ENCODE peak calls at places on chromosomes 3 and 15, in seven cellular contexts. C, V, G, U, Q, E and N are unnamed samples.

GRCh38 chr3:195100903-195101591 is 169.9 kb downstream of the XXYLT1 start:
- DNase-seq in G (peak; percentile 66), Q (no peak), U (no peak), C (no peak), E (no peak), V (no peak), N (no peak)

GRCh38 chr3:51538115-51538458 is 432 bp upstream of the RAD54L2 start:
- DNase-seq in C (no peak), Q (peak; percentile 18), G (no peak), V (peak; percentile 17), E (no peak), U (peak; percentile 45), N (no peak)

GRCh38 chr3:123679712-123680386 is 95.0 kb upstream of the HACD2 start:
- DNase-seq in E (no peak), Q (no peak), V (no peak), C (peak; percentile 86), U (no peak), G (no peak), N (no peak)

GRCh38 chr15:89813381-89814111 is 1.1 kb downstream of the ANPEP start:
- DNase-seq in E (no peak), Q (no peak), V (no peak), U (no peak), G (no peak), C (no peak), N (no peak)

GRCh38 chr3:50122661-50123391 is 32.3 kb upstream of the SEMA3F start:
- DNase-seq in C (peak; percentile 63), U (peak; percentile 7), G (no peak), Q (no peak), E (no peak), V (no peak), N (no peak)

GRCh38 chr3:124510290-124510689 is 220.0 kb upstream of the UMPS start:
- DNase-seq in C (no peak), V (no peak), U (no peak), E (no peak), G (no peak), Q (peak; percentile 80), N (no peak)

GRCh38 chr15:98147415-98147814 is 186.9 kb downstream of the ARRDC4 start:
- DNase-seq in E (no peak), G (no peak), U (no peak), Q (no peak), C (no peak), V (no peak), N (no peak)

GRCh38 chr15:83062768-83063180 is 4.3 kb downstream of the BTBD1 start:
- DNase-seq in V (no peak), C (no peak), U (no peak), G (no peak), E (no peak), Q (no peak), N (no peak)

GRCh38 chr3:157274644-157275137 is 114.7 kb upstream of the CCNL1 start:
- DNase-seq in C (no peak), G (no peak), Q (no peak), U (no peak), V (no peak), E (no peak), N (no peak)

GRCh38 chr3:146222204-146223046 is 28.5 kb downstream of the PLSCR4 start:
- DNase-seq in V (peak; percentile 27), G (no peak), Q (peak; percentile 48), C (no peak), U (no peak), E (no peak), N (no peak)

GRCh38 chr3:47015151-47015550 is 35.7 kb downstream of the NBEAL2 start:
- DNase-seq in E (no peak), V (no peak), Q (no peak), U (no peak), C (no peak), G (no peak), N (no peak)

GRCh38 chr3:188021041-188021440 is 132.9 kb upstream of the LPP start:
- DNase-seq in V (no peak), U (no peak), Q (peak; percentile 53), G (no peak), C (no peak), E (no peak), N (no peak)

GRCh38 chr15:85837011-85837433 is 42.3 kb upstream of the KLHL25 start:
- DNase-seq in C (no peak), G (no peak), V (peak; percentile 80), E (no peak), U (no peak), Q (no peak), N (no peak)

GRCh38 chr3:178538065-178538464 is 1.8 kb downstream of the KCNMB2 start:
- DNase-seq in G (no peak), E (no peak), Q (no peak), V (no peak), U (no peak), C (no peak), N (no peak)

GRCh38 chr3:178537123-178537754 is 1.0 kb downstream of the KCNMB2 start:
- DNase-seq in U (no peak), G (no peak), E (no peak), V (no peak), Q (no peak), C (no peak), N (no peak)

GRCh38 chr3:178536271-178537079 is at the start of gene KCNMB2:
- DNase-seq in U (no peak), C (no peak), E (no peak), G (peak; percentile 8), V (no peak), Q (peak; percentile 17), N (no peak)

GRCh38 chr3:178545337-178545736 is 9.1 kb downstream of the KCNMB2 start:
- DNase-seq in Q (no peak), E (no peak), U (no peak), V (no peak), G (no peak), C (no peak), N (no peak)

DNA sequence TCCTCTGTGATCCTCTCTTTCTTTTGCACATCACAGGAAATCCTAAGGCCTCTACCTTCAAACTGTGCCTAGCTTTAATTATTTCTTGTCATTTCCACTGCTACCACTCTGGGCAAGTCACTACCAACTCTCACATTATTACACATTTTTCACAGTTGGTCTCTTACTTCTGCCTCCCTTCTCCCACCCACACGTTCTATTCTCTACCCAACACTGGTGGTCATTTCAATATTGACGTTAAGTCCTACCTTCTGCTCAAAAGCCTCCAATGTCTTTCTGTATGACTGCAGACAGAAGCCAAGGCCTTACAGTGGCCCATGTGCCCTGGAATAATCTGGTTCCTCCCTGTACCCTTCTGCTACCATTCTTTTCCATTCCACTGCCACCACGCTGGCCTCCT is 3.9 kb downstream of the KCNMB2 start:
- DNase-seq in E (no peak), G (no peak), C (no peak), U (no peak), V (no peak), Q (no peak), N (no peak)
- H3K9me3 ChIP-seq in E (no peaks in the 10 kb centered on the region), G (no peaks in the 10 kb centered on the region), C (no peaks in the 10 kb centered on the region), U (no peaks in the 10 kb centered on the region), V (no peaks in the 10 kb centered on the region), Q (no peaks in the 10 kb centered on the region), N (no peaks in the 10 kb centered on the region)

DNA sequence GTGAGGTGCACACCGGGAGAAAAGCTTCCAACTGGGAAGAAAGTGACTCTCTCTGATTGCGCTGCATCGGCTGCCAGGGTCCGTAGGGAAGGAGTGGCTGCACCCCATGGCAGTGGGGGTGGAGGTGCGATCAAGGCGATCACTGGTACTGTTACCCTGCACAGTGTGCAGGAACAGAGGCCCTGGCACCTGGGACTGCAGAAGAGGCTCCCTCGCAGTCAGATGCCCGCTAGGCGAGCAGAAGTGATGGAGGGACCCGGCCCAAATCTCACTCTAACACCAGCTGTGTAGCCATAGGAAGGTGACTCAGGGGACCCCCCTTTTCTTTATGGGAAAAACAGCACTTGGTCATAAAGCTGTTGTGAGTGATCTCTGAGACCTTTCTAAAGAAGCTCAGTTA is 196.8 kb downstream of the GABRG3 start:
- DNase-seq in U (no peak), G (no peak), Q (no peak), E (no peak), V (no peak), C (no peak), N (no peak)
- H3K9me3 ChIP-seq in U (peaks cover 2% of the 10 kb centered on the region), G (no peaks in the 10 kb centered on the region), Q (no peaks in the 10 kb centered on the region), E (no peaks in the 10 kb centered on the region), V (no peaks in the 10 kb centered on the region), C (no peaks in the 10 kb centered on the region), N (no peaks in the 10 kb centered on the region)

DNA sequence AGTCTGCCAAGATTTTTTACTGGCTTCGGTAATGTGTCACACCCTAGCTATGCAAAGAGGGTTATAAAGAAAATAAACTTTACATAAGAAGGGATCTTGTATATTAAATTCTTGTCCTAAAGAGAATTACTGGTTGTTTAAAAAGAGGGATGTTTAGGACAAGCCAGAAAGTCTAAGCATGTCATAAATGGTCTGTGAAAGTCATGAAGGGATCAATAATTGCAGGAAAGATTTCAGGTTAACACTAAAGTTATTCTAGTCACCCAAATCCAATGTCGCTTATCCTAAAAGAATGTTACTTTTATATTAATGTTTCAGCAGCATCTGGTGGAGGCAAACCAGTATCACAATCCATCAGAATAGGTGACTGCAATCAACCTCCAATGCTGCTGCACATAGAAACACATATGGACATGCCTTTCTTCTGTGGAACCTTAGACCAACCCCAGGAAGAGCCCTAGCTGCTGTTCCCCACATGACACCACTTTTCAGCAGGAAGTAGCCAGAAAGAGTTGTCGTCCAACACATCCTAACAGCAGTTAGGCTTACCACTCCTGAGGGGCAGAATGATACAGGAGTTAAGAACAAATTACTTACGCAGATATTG is 62.8 kb upstream of the GK5 start:
- DNase-seq in U (no peak), C (no peak), V (no peak), G (no peak), E (no peak), Q (no peak), N (no peak)
- H3K9me3 ChIP-seq in U (peaks cover 15% of the 10 kb centered on the region), C (no peaks in the 10 kb centered on the region), V (peaks cover 27% of the 10 kb centered on the region), G (peaks cover 18% of the 10 kb centered on the region), E (no peaks in the 10 kb centered on the region), Q (no peaks in the 10 kb centered on the region), N (no peaks in the 10 kb centered on the region)

GRCh38 chr3:152139651-152140050 is 129.1 kb upstream of the MBNL1 start:
- DNase-seq in Q (no peak), V (no peak), E (no peak), G (no peak), U (no peak), C (no peak), N (no peak)
- H3K9me3 ChIP-seq in Q (no peaks in the 10 kb centered on the region), V (no peaks in the 10 kb centered on the region), E (no peaks in the 10 kb centered on the region), G (no peaks in the 10 kb centered on the region), U (no peaks in the 10 kb centered on the region), C (no peaks in the 10 kb centered on the region), N (peaks cover 5% of the 10 kb centered on the region)

DNA sequence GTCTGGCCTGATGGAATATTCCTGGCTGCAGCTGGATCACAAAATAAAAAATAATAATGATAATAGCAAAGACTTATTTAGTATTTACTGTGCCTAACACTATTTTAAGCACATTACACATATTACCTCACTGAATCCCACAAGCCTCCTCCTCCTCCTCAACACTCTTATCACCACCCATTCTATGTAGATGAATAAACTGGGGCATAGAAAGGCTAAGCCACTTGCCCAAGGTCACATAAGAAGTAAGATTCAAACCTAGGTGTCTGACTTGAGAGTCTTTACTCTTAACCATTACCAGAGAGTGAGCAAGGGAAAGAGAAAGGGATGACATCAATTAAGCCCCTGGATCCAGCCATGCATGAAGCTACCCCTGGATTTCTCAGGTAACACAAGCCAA is 493.1 kb downstream of the SHQ1 start:
- DNase-seq in U (no peak), Q (no peak), V (no peak), C (no peak), G (no peak), E (no peak), N (no peak)
- H3K9me3 ChIP-seq in U (no peaks in the 10 kb centered on the region), Q (no peaks in the 10 kb centered on the region), V (no peaks in the 10 kb centered on the region), C (no peaks in the 10 kb centered on the region), G (no peaks in the 10 kb centered on the region), E (no peaks in the 10 kb centered on the region), N (no peaks in the 10 kb centered on the region)